ENCODE peak calls at places on chromosomes 2 and 18, in four cellular contexts. One of them, this sample, is unnamed.
A peak's percentile ranks its signal among the peaks of the same experiment; 100 is the strongest.

GRCh38 chr18:44298566-44298965 is 382.1 kb upstream of the SETBP1 start:
- DNase-seq in fibroblast of the aortic adventitia: no peak
- DNase-seq in spleen: no peak
- DNase-seq in ovary: no peak
- DNase-seq in this sample: no peak

GRCh38 chr2:191479680-191480023 is 198.3 kb upstream of the NABP1 start:
- DNase-seq in fibroblast of the aortic adventitia: no peak
- DNase-seq in spleen: no peak
- DNase-seq in ovary: no peak
- DNase-seq in this sample: peak; percentile 16

GRCh38 chr2:205545971-205546370 is 136.3 kb upstream of the NRP2 start:
- DNase-seq in fibroblast of the aortic adventitia: no peak
- DNase-seq in ovary: no peak
- DNase-seq in spleen: no peak
- DNase-seq in this sample: no peak

GRCh38 chr2:64400733-64401500 is 53.0 kb upstream of the LGALSL start:
- DNase-seq in fibroblast of the aortic adventitia: no peak
- DNase-seq in spleen: no peak
- DNase-seq in ovary: no peak
- DNase-seq in this sample: no peak

GRCh38 chr18:9475643-9476580 is 599 bp downstream of the RALBP1 start:
- DNase-seq in spleen: no peak
- DNase-seq in ovary: peak; percentile 18
- DNase-seq in fibroblast of the aortic adventitia: peak; percentile 45
- DNase-seq in this sample: no peak

GRCh38 chr2:64880193-64880951 is 108.8 kb upstream of the SLC1A4 start:
- DNase-seq in spleen: no peak
- DNase-seq in fibroblast of the aortic adventitia: no peak
- DNase-seq in ovary: no peak
- DNase-seq in this sample: no peak

GRCh38 chr2:189466656-189467055 is 25.4 kb downstream of the WDR75 start:
- DNase-seq in ovary: peak; percentile 25
- DNase-seq in fibroblast of the aortic adventitia: peak; percentile 76
- DNase-seq in spleen: no peak
- DNase-seq in this sample: no peak

GRCh38 chr2:117835990-117836760 is 21.7 kb downstream of the DDX18 start:
- DNase-seq in spleen: peak; percentile 91
- DNase-seq in fibroblast of the aortic adventitia: peak; percentile 82
- DNase-seq in ovary: peak; percentile 83
- DNase-seq in this sample: peak; percentile 51

GRCh38 chr2:64910972-64911433 is 78.2 kb upstream of the SLC1A4 start:
- DNase-seq in ovary: no peak
- DNase-seq in fibroblast of the aortic adventitia: no peak
- DNase-seq in spleen: no peak
- DNase-seq in this sample: no peak

GRCh38 chr2:105403785-105404698 is 5.2 kb upstream of the FHL2 start:
- DNase-seq in ovary: peak; percentile 62
- DNase-seq in spleen: no peak
- DNase-seq in fibroblast of the aortic adventitia: peak; percentile 90
- DNase-seq in this sample: no peak

GRCh38 chr18:66616523-66616983 is 12.7 kb upstream of the CDH19 start:
- DNase-seq in spleen: no peak
- DNase-seq in fibroblast of the aortic adventitia: no peak
- DNase-seq in ovary: no peak
- DNase-seq in this sample: no peak

GRCh38 chr2:6975988-6976387 is 58.8 kb downstream of the RNF144A start:
- DNase-seq in spleen: no peak
- DNase-seq in ovary: no peak
- DNase-seq in fibroblast of the aortic adventitia: no peak
- DNase-seq in this sample: no peak

GRCh38 chr2:100817388-100817985 is 2.5 kb upstream of the NPAS2 start:
- DNase-seq in spleen: no peak
- DNase-seq in fibroblast of the aortic adventitia: no peak
- DNase-seq in ovary: no peak
- DNase-seq in this sample: no peak

GRCh38 chr2:219630770-219631405 is 3.5 kb downstream of the SLC4A3 start:
- DNase-seq in ovary: peak; percentile 39
- DNase-seq in spleen: no peak
- DNase-seq in fibroblast of the aortic adventitia: no peak
- DNase-seq in this sample: no peak

GRCh38 chr2:204282525-204282924 is 262.8 kb upstream of the PARD3B start:
- DNase-seq in ovary: no peak
- DNase-seq in spleen: no peak
- DNase-seq in fibroblast of the aortic adventitia: no peak
- DNase-seq in this sample: no peak

GRCh38 chr2:173048530-173048900 is 27.1 kb upstream of the MAP3K20 start:
- DNase-seq in fibroblast of the aortic adventitia: no peak
- DNase-seq in ovary: no peak
- DNase-seq in spleen: no peak
- DNase-seq in this sample: no peak

GRCh38 chr2:61253136-61253535 is 91.1 kb downstream of the C2orf74 start:
- DNase-seq in spleen: no peak
- DNase-seq in fibroblast of the aortic adventitia: no peak
- DNase-seq in ovary: no peak
- DNase-seq in this sample: no peak

GRCh38 chr2:33210626-33211025 is 263.9 kb downstream of the LTBP1 start:
- DNase-seq in spleen: no peak
- DNase-seq in fibroblast of the aortic adventitia: peak; percentile 98
- DNase-seq in ovary: no peak
- DNase-seq in this sample: no peak

GRCh38 chr2:133109772-133110171 is 439.8 kb upstream of the LYPD1 start:
- DNase-seq in fibroblast of the aortic adventitia: peak; percentile 71
- DNase-seq in spleen: no peak
- DNase-seq in ovary: no peak
- DNase-seq in this sample: no peak

GRCh38 chr2:111982822-111983221 is 72.2 kb upstream of the TMEM87B start:
- DNase-seq in spleen: no peak
- DNase-seq in ovary: no peak
- DNase-seq in fibroblast of the aortic adventitia: no peak
- DNase-seq in this sample: no peak

DNA sequence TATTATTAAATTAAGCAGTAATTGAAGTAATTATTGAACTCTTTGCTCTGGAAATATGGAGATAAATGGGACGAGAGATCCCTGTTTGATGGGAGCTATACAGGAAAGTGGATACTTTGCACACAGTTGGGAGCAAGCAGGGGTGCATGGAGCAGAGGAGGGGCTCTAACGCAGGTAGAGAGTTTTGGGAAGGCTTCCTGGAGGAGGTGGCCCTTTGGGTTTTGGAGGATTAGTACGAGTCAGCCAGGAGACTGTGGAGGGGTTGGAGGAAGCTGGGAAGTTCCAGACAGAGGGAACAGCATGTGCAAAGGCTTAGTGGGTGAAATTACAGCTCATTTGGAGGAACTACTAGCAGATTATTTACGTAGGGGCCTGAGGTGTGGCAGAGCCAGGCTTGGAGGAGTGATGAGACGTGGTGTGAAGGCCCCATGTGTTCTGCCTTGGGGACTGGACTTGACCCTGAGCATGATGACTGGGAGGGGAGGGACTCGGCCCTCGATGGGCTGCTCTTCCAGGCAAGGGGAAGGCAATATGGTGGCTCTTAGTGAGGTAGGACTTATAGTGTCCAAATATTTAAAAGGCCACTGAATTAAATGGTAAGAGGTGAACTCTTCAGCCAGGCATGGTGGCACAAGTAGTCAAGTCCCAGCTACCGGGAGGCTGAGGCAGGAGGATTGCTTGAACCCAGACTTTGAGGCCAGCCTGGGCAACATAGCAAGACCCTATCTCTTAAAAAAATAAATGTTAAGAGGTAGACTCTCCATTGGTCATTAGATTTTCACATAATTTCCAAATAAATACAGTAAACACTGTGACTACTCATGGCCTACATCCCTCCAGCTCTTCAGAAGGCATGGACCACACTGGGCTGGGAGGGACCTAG is 30.2 kb downstream of the GREB1 start:
- DNase-seq in ovary: peak; percentile 12
- DNase-seq in spleen: peak; percentile 20
- DNase-seq in fibroblast of the aortic adventitia: no peak
- DNase-seq in this sample: no peak
- TF ChIP-seq CTCF in ovary: no peak
- TF ChIP-seq CTCF in spleen: no peak
- TF ChIP-seq CTCF in fibroblast of the aortic adventitia: no peak
- TF ChIP-seq CTCF in this sample: no peak

GRCh38 chr2:175450029-175450428 is 268.5 kb upstream of the ATP5MC3 start:
- DNase-seq in ovary: no peak
- DNase-seq in spleen: no peak
- DNase-seq in fibroblast of the aortic adventitia: no peak
- DNase-seq in this sample: no peak
- TF ChIP-seq CTCF in ovary: no peak
- TF ChIP-seq CTCF in spleen: no peak
- TF ChIP-seq CTCF in fibroblast of the aortic adventitia: no peak
- TF ChIP-seq CTCF in this sample: no peak

GRCh38 chr2:46029332-46029811 is 267.8 kb upstream of the EPAS1 start:
- DNase-seq in spleen: no peak
- DNase-seq in fibroblast of the aortic adventitia: peak; percentile 40
- DNase-seq in ovary: no peak
- DNase-seq in this sample: no peak
- TF ChIP-seq CTCF in spleen: peak; percentile 15
- TF ChIP-seq CTCF in fibroblast of the aortic adventitia: no peak
- TF ChIP-seq CTCF in ovary: no peak
- TF ChIP-seq CTCF in this sample: no peak

GRCh38 chr2:108993095-108993937 is 4.3 kb upstream of the EDAR start:
- DNase-seq in fibroblast of the aortic adventitia: no peak
- DNase-seq in spleen: no peak
- DNase-seq in ovary: no peak
- DNase-seq in this sample: no peak

GRCh38 chr2:108994250-108994649 is 5.2 kb upstream of the EDAR start:
- DNase-seq in spleen: no peak
- DNase-seq in ovary: no peak
- DNase-seq in fibroblast of the aortic adventitia: no peak
- DNase-seq in this sample: no peak

GRCh38 chr2:108988076-108988795 is 784 bp downstream of the EDAR start:
- DNase-seq in spleen: no peak
- DNase-seq in ovary: no peak
- DNase-seq in fibroblast of the aortic adventitia: no peak
- DNase-seq in this sample: no peak

GRCh38 chr2:108987111-108987510 is 1.9 kb downstream of the EDAR start:
- DNase-seq in ovary: no peak
- DNase-seq in spleen: no peak
- DNase-seq in fibroblast of the aortic adventitia: no peak
- DNase-seq in this sample: no peak

DNA sequence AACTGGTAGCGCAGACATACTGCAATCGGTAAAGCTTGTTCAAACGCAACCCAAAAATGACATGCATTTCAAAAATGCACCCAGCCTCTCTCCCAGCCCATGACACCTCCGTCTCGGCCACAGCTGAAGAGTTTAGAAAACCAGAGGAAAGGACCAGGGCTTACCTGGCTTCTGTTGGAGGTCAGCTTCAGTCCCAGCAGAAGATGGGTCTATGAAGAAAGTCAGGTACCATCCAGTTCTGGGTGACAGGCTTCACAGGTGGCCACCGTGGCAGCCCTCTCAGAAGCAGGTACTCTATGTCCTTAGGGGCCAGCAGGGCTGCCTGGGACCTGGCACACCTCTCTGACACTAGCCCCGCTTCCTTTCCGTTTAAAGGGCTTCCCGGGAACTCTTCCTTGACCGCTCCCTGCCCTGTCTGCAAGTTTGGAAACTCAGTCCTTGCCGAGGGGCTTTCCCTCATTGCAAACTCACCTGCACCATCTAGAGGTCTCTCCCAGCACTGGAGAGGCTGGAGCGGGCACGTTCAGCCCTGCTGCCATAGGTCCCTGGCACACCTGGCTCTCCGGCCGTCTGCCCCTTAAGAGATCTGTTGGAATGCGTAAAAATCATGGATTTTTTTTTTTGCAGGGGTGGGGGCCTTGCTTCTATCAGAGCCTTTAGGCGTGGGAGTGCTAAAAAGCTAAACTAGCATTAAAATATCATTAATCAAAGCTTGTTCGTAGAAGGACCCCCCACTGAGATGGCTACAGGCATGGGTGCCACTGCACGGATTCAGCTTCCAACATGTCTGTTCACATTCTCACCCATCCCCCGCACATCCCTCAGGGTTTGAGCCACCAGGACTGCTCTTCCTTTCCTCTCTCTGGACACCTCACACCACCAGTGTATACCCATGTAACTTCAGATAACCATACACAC is at the start of gene EDAR:
- DNase-seq in fibroblast of the aortic adventitia: no peak
- DNase-seq in spleen: no peak
- DNase-seq in ovary: no peak
- DNase-seq in this sample: no peak
- TF ChIP-seq CTCF in fibroblast of the aortic adventitia: peak; percentile 41
- TF ChIP-seq CTCF in spleen: no peak
- TF ChIP-seq CTCF in ovary: no peak
- TF ChIP-seq CTCF in this sample: no peak

GRCh38 chr18:37334494-37335125 is 231.0 kb downstream of the CELF4 start:
- DNase-seq in fibroblast of the aortic adventitia: peak; percentile 56
- DNase-seq in ovary: no peak
- DNase-seq in spleen: no peak
- DNase-seq in this sample: no peak

GRCh38 chr18:37336568-37337285 is 228.9 kb downstream of the CELF4 start:
- DNase-seq in ovary: no peak
- DNase-seq in fibroblast of the aortic adventitia: no peak
- DNase-seq in spleen: no peak
- DNase-seq in this sample: no peak

GRCh38 chr18:37332764-37333420 is 232.7 kb downstream of the CELF4 start:
- DNase-seq in fibroblast of the aortic adventitia: no peak
- DNase-seq in spleen: no peak
- DNase-seq in ovary: no peak
- DNase-seq in this sample: no peak

GRCh38 chr18:37339701-37340215 is 225.8 kb downstream of the CELF4 start:
- DNase-seq in ovary: no peak
- DNase-seq in spleen: no peak
- DNase-seq in fibroblast of the aortic adventitia: no peak
- DNase-seq in this sample: no peak

DNA sequence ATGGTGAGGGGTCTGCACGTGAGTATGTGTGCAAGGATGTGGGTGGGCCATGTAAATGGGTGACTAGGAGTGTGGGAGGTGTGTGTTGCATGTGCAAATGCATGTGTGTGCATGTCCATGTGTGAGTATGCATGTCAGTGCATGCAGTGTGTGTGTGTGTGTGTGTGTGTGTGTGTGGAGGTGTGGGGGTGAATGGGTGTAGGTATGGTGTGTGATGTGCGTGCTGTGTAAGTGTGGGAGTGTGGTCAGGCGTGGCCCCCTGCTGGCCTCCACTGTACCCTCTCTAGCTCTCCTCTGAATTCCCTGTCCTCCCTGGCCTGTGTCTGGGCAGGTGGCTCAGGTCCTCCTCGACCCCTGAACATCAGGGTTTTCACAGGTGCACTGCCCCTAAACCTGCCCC is 230.3 kb downstream of the CELF4 start:
- DNase-seq in fibroblast of the aortic adventitia: no peak
- DNase-seq in ovary: no peak
- DNase-seq in spleen: no peak
- DNase-seq in this sample: no peak
- TF ChIP-seq CTCF in fibroblast of the aortic adventitia: peak; percentile 19
- TF ChIP-seq CTCF in ovary: no peak
- TF ChIP-seq CTCF in spleen: no peak
- TF ChIP-seq CTCF in this sample: no peak